ENCODE peak calls at places on chromosome 6, in five cellular contexts. Z is ovary, Y is mammary epithelial cell, R is IMR-90, P is heart right ventricle. V is an unnamed sample.

GRCh38 chr6:45714795-45715507 is 300.7 kb downstream of the CLIC5 start:
- DNase-seq in Z (peak; percentile 31), Y (peak; percentile 64), R (peak; percentile 91), P (peak; percentile 67), V (no peak)

GRCh38 chr6:147067184-147067583 is 137.0 kb upstream of the STXBP5 start:
- DNase-seq in Z (no peak), Y (no peak), R (no peak), P (no peak), V (no peak)

GRCh38 chr6:11732036-11732545 is 46.5 kb downstream of the ADTRP start:
- DNase-seq in Z (no peak), Y (no peak), R (peak; percentile 12), P (peak; percentile 63), V (peak; percentile 88)

GRCh38 chr6:234706-235372 is 57.4 kb upstream of the DUSP22 start:
- DNase-seq in Z (no peak), Y (no peak), R (no peak), P (no peak), V (peak; percentile 13)

GRCh38 chr6:138088307-138088744 is 18.9 kb downstream of the PERP start:
- DNase-seq in Z (no peak), Y (peak; percentile 95), R (peak; percentile 97), P (no peak), V (no peak)

GRCh38 chr6:147742445-147742844 is 234.0 kb downstream of the SAMD5 start:
- DNase-seq in Z (no peak), Y (no peak), R (no peak), P (no peak), V (no peak)

GRCh38 chr6:48641544-48641943 is 530.5 kb upstream of the PTCHD4 start:
- DNase-seq in Z (no peak), Y (peak; percentile 42), R (peak; percentile 80), P (no peak), V (no peak)

GRCh38 chr6:134816780-134817179 is 133.1 kb downstream of the ALDH8A1 start:
- DNase-seq in Z (no peak), Y (no peak), R (peak; percentile 64), P (no peak), V (no peak)

GRCh38 chr6:16760536-16761468 is at the start of gene ATXN1:
- DNase-seq in Z (peak; percentile 71), Y (peak; percentile 63), R (peak; percentile 65), P (peak; percentile 73), V (no peak)

GRCh38 chr6:120405947-120406346 is 928.3 kb downstream of the TBC1D32 start:
- DNase-seq in Z (no peak), Y (no peak), R (no peak), P (no peak), V (no peak)

GRCh38 chr6:14873132-14873531 is 372.7 kb upstream of the JARID2 start:
- DNase-seq in Z (no peak), Y (no peak), R (no peak), P (no peak), V (no peak)

GRCh38 chr6:31784270-31784925 is 7.3 kb upstream of the VWA7 start:
- DNase-seq in Z (no peak), Y (no peak), R (no peak), P (no peak), V (no peak)

GRCh38 chr6:2939315-2940009 is 31.9 kb downstream of the SERPINB6 start:
- DNase-seq in Z (no peak), Y (no peak), R (no peak), P (no peak), V (peak; percentile 54)

GRCh38 chr6:158496700-158497099 is 63.2 kb upstream of the TMEM181 start:
- DNase-seq in Z (no peak), Y (no peak), R (no peak), P (no peak), V (no peak)

GRCh38 chr6:35036828-35037095 is 104.4 kb downstream of the TCP11 start:
- DNase-seq in Z (no peak), Y (no peak), R (no peak), P (no peak), V (no peak)

GRCh38 chr6:108168501-108168979 is 2.7 kb downstream of the NR2E1 start:
- DNase-seq in Z (no peak), Y (no peak), R (no peak), P (peak; percentile 18), V (no peak)

GRCh38 chr6:87045521-87046075 is 49.3 kb downstream of the CGA start:
- DNase-seq in Z (no peak), Y (no peak), R (no peak), P (no peak), V (no peak)

GRCh38 chr6:161079566-161080262 is 88.1 kb downstream of the MAP3K4 start:
- DNase-seq in Z (no peak), Y (peak; percentile 84), R (peak; percentile 88), P (no peak), V (no peak)

GRCh38 chr6:144064831-144065668 is 30.3 kb downstream of the SF3B5 start:
- DNase-seq in Z (no peak), Y (no peak), R (no peak), P (no peak), V (no peak)

GRCh38 chr6:169589293-169589692 is 112.5 kb downstream of the WDR27 start:
- DNase-seq in Z (no peak), Y (peak; percentile 69), R (no peak), P (no peak), V (no peak)

GRCh38 chr6:22328499-22328898 is 31.7 kb upstream of the PRL start:
- DNase-seq in Z (no peak), Y (no peak), R (no peak), P (no peak), V (no peak)

GRCh38 chr6:132814716-132815570 is 574 bp downstream of the RPS12 start:
- DNase-seq in Z (no peak), Y (no peak), R (no peak), P (peak; percentile 6), V (no peak)

GRCh38 chr6:116073765-116074450 is 13.2 kb upstream of the FRK start:
- DNase-seq in Z (no peak), Y (peak; percentile 78), R (peak; percentile 87), P (no peak), V (no peak)

GRCh38 chr6:35343092-35343834 is 905 bp downstream of the PPARD start:
- DNase-seq in Z (peak; percentile 78), Y (peak; percentile 36), R (peak; percentile 32), P (peak; percentile 55), V (no peak)

GRCh38 chr6:111842271-111842822 is 30.9 kb downstream of the FYN start:
- DNase-seq in Z (no peak), Y (no peak), R (no peak), P (no peak), V (no peak)

GRCh38 chr6:2237001-2237400 is 8.4 kb downstream of the GMDS start:
- DNase-seq in Z (no peak), Y (peak; percentile 88), R (peak; percentile 98), P (no peak), V (no peak)

GRCh38 chr6:124719951-124720350 is 242.3 kb upstream of the RNF217 start:
- DNase-seq in Z (no peak), Y (no peak), R (no peak), P (no peak), V (no peak)

GRCh38 chr6:88650029-88650619 is 313.3 kb downstream of the RNGTT start:
- DNase-seq in Z (no peak), Y (no peak), R (peak; percentile 91), P (no peak), V (no peak)

DNA sequence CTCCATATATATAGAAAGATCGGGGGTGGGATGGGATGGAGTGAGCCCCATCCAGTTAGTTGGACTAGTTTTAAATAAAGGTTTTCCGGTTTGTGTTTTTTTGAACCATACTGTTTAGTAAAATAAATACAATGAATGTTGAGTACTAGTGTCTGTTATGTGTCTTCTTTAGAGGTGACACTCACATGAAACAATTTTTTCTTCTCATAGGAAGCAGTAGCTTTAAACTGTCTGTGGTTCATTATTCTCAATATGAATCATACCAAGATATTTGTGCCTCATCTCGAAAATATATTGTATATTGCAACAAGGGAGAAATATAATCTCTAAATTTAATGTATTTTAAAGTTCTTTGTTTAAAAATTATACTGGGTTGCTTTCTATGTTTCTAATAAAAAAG is 33.4 kb downstream of the HSF2 start:
- DNase-seq in Z (no peak), Y (no peak), R (peak; percentile 50), P (no peak), V (no peak)
- H3K36me3 ChIP-seq in Z (no peaks in the 10 kb centered on the region), Y (peaks cover 12% of the 10 kb centered on the region), R (peaks cover 6% of the 10 kb centered on the region), P (peaks cover 91% of the 10 kb centered on the region), V (peaks cover 33% of the 10 kb centered on the region)

GRCh38 chr6:166515072-166515810 is 71.2 kb downstream of the RAMACL start:
- DNase-seq in Z (no peak), Y (peak; percentile 80), R (peak; percentile 93), P (no peak), V (no peak)
- TF ChIP-seq CTCF in Z (no peak), Y (peak; percentile 55), R (peak; percentile 67), P (peak; percentile 24), V (no peak)

GRCh38 chr6:10532392-10532791 is 11.2 kb downstream of the GCNT2 start:
- DNase-seq in Z (no peak), Y (no peak), R (no peak), P (no peak), V (no peak)

GRCh38 chr6:10531513-10531912 is 10.4 kb downstream of the GCNT2 start:
- DNase-seq in Z (no peak), Y (no peak), R (no peak), P (no peak), V (no peak)

GRCh38 chr6:10528170-10528981 is 7.2 kb downstream of the GCNT2 start:
- DNase-seq in Z (no peak), Y (no peak), R (peak; percentile 55), P (no peak), V (no peak)

GRCh38 chr6:10531942-10532341 is 10.8 kb downstream of the GCNT2 start:
- DNase-seq in Z (no peak), Y (no peak), R (no peak), P (no peak), V (no peak)

DNA sequence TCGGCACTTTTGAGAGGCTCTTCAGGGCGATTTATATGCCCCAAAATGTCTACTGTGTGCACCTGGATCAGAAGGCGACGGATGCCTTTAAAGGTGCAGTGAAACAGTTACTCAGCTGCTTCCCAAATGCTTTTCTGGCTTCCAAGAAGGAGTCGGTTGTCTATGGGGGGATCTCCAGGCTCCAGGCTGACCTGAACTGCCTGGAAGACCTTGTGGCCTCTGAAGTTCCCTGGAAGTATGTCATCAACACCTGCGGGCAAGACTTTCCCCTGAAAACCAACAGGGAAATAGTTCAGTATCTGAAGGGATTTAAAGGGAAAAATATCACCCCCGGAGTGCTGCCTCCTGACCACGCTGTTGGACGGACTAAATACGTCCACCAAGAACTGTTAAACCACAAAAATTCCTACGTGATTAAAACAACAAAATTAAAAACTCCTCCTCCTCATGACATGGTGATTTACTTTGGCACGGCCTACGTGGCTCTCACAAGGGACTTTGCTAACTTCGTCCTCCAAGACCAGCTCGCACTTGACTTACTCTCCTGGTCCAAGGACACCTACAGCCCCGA is 8.2 kb downstream of the GCNT2 start:
- DNase-seq in Z (no peak), Y (no peak), R (no peak), P (no peak), V (no peak)
- H3K27ac ChIP-seq in Z (no peak overlapping the region), Y (no peak overlapping the region), R (no peak overlapping the region), P (peak overlapping the region; percentile 79), V (no peak overlapping the region)

GRCh38 chr6:154822947-154823558 is 89.8 kb downstream of the SCAF8 start:
- DNase-seq in Z (no peak), Y (no peak), R (no peak), P (no peak), V (no peak)

GRCh38 chr6:154821638-154822037 is 88.4 kb downstream of the SCAF8 start:
- DNase-seq in Z (no peak), Y (no peak), R (no peak), P (no peak), V (no peak)

GRCh38 chr6:154821099-154821498 is 87.9 kb downstream of the SCAF8 start:
- DNase-seq in Z (no peak), Y (no peak), R (no peak), P (no peak), V (no peak)

GRCh38 chr6:154829970-154830369 is 96.8 kb downstream of the SCAF8 start:
- DNase-seq in Z (no peak), Y (no peak), R (no peak), P (no peak), V (no peak)

GRCh38 chr6:154824076-154824475 is 90.9 kb downstream of the SCAF8 start:
- DNase-seq in Z (no peak), Y (no peak), R (no peak), P (no peak), V (no peak)
- H3K36me3 ChIP-seq in Z (no peaks in the 10 kb centered on the region), Y (peaks cover 46% of the 10 kb centered on the region), R (peaks cover 34% of the 10 kb centered on the region), P (peaks cover 90% of the 10 kb centered on the region), V (peaks cover 52% of the 10 kb centered on the region)